ENCODE peak calls at places on chromosomes 13 and 19, in six cellular contexts. U is PC-3, V is ovary, H is cardiac muscle cell, P is GM23338, T is heart left ventricle. I is an unnamed sample.

GRCh38 chr19:50417138-50417849 is 1.4 kb upstream of the SPIB start:
- DNase-seq in U (peak; percentile 27), V (no peak), H (no peak), P (peak; percentile 30), T (no peak), I (no peak)

GRCh38 chr19:49514151-49514550 is 1.7 kb downstream of the FCGRT start:
- DNase-seq in U (no peak), V (no peak), H (no peak), P (no peak), T (no peak), I (no peak)

GRCh38 chr19:18519962-18520847 is 1.7 kb downstream of the ELL start:
- DNase-seq in U (peak; percentile 90), V (peak; percentile 63), H (peak; percentile 81), P (peak; percentile 85), T (no peak), I (no peak)

GRCh38 chr13:30119476-30119875 is 187.9 kb downstream of the KATNAL1 start:
- DNase-seq in U (peak; percentile 82), V (no peak), H (peak; percentile 74), P (no peak), T (no peak), I (no peak)

GRCh38 chr13:114136576-114136975 is 4.2 kb upstream of the RASA3 start:
- DNase-seq in U (no peak), V (no peak), H (no peak), P (no peak), T (no peak), I (no peak)

GRCh38 chr13:76715621-76716020 is 170.6 kb downstream of the KCTD12 start:
- DNase-seq in U (no peak), V (no peak), H (no peak), P (peak; percentile 24), T (no peak), I (no peak)

GRCh38 chr13:34967851-34968562 is 25.9 kb downstream of the NBEA start:
- DNase-seq in U (peak; percentile 51), V (no peak), H (no peak), P (no peak), T (no peak), I (no peak)

GRCh38 chr19:16611121-16611520 is 16.9 kb downstream of the MED26 start:
- DNase-seq in U (no peak), V (no peak), H (no peak), P (no peak), T (no peak), I (no peak)

GRCh38 chr19:35313614-35314013 is 15.4 kb upstream of the CD22 start:
- DNase-seq in U (peak; percentile 54), V (no peak), H (no peak), P (no peak), T (peak; percentile 24), I (no peak)

GRCh38 chr19:16530540-16531379 is 11.5 kb downstream of the CHERP start:
- DNase-seq in U (no peak), V (no peak), H (no peak), P (no peak), T (no peak), I (no peak)

GRCh38 chr13:79869326-79869725 is 388.4 kb downstream of the NDFIP2 start:
- DNase-seq in U (peak; percentile 22), V (no peak), H (no peak), P (peak; percentile 36), T (no peak), I (no peak)

GRCh38 chr13:20823071-20823470 is 49.3 kb upstream of the EEF1AKMT1 start:
- DNase-seq in U (no peak), V (no peak), H (no peak), P (no peak), T (no peak), I (no peak)

DNA sequence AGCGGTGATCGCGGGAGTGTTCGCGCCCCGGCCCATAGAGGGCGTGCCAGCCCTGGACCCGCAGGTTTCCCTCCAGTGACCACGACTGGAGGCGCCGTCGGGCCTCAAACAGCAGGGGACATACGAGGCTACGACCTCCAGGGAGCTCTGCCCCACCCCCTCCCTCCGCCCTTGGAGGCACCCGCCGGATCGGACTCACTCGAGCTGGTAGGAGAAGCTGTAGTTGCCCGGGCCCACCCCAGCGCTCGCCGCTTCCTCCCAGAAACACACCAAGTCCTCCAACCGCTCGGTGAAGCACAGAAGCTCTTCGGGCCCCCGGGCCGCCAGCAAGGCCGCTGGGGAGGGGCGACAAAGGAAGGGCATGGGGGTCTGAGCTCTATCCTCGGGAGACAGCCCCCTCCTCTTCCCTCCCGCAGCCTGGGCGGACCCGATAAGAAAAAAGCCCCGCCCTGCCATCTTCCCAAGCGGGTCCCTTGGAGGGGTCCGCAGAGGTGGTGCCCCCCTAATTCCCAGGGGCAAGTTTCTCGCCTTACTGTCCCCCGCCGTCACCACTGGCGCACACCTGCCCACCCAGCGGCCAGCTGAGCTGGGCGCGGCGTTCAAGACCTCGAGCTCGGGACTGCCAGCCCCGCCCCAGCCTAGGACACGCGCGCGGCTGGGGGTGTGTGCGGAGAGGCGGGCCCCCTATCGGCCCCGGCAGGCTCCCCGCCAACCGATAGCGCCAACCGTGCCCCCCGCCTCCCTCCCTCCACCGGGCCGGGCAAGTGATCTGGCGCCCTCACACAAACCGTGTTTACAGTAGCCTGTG is 1.0 kb downstream of the EPOR start:
- DNase-seq in U (peak; percentile 68), V (no peak), H (peak; percentile 42), P (peak; percentile 85), T (peak; percentile 83), I (no peak)
- H3K27ac ChIP-seq in U (no peak overlapping the region), V (no peak overlapping the region), H (peak overlapping the region; percentile 64), P (no peak overlapping the region), T (no peak overlapping the region), I (no peak overlapping the region)

DNA sequence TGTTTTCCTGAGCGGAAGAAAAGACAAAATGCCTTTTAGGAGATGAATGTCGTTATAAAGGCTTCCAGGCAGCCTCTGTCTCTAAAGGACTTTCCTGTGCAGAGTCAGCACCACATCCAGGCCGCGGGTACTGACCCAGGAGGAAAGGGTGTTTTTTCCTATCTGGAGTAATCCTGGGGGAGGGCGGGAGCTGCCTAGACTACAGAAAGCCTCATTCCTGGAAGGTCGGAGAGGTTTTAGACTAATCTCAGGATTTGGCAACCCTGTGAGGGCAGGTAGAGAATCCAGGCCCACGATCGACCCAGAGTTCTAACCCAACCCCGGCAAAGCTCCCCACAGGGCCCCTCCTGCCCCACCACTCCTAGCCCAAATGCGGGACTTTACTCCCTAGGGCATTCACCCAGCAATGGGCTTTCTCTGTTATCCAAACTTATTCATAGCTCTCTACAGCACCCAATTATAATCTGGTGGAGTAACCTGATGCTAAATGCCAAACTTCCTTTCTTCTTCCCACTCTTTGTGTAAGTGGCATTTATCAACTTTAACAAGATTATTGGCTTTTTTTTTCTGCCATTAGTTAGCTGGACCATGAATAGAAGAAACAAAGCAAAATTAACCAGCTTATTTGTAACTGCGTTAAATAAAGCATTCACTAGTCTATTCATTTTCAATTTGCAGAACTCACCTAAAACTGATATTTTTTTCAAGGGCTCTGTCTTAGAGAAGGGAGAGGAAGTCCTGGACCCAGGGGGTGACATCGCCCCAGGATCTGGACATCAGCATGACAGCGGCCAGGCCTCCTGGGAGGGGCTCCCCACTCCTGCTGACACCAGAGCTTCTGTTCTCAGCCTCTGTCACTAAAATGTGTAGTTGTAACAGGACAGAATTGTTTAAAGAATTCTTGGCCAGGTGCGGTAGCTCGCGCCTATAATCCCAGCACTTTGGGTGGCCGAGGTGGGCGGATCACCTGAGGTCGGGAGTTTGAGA is 1.4 kb downstream of the FAM124A start:
- DNase-seq in U (no peak), V (no peak), H (no peak), P (peak; percentile 43), T (no peak), I (no peak)
- H3K27me3 ChIP-seq in U (no peaks in the 10 kb centered on the region), V (no peaks in the 10 kb centered on the region), H (peaks cover 46% of the 10 kb centered on the region), P (peaks cover 2% of the 10 kb centered on the region), T (no peaks in the 10 kb centered on the region), I (no peaks in the 10 kb centered on the region)

DNA sequence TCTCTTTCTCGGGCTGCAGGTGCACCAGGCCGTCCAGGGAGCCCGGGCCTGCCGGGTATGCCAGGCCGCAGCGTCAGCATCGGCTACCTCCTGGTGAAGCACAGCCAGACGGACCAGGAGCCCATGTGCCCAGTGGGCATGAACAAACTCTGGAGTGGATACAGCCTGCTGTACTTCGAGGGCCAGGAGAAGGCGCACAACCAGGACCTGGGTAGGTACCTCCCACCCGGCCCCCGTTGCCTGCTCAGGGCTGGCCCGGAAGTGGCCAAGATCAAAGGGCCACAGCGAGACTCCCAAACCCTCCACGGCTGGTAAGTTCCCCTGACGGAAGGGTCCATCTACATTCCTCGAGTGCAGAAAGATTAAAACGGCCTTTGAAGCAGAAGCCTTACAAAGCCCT is 55.1 kb downstream of the RAB20 start:
- DNase-seq in U (no peak), V (no peak), H (no peak), P (no peak), T (peak; percentile 32), I (no peak)
- H3K4me1 ChIP-seq in U (peaks cover 11% of the 10 kb centered on the region), V (peaks cover 9% of the 10 kb centered on the region), H (peaks cover 49% of the 10 kb centered on the region), P (no peaks in the 10 kb centered on the region), T (peaks cover 24% of the 10 kb centered on the region), I (peaks cover 2% of the 10 kb centered on the region)

DNA sequence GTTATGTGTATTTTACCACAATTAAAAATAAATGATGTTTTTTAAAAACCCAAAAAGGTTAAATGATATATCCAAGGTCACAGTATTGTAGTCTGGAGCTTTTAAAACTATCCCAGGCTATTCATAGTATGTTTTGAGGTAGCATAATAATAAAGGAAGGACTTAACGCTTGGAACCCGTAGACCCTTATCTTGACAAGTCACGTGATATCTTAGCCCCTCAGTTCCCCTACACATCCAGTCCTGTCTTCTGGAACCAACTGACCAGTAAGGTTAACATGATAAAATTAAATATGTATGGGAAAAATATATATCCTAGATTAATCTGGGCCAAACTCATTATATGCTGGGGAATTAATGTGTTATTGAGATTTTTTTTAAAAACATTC is 142.2 kb downstream of the RXFP2 start:
- DNase-seq in U (no peak), V (no peak), H (no peak), P (no peak), T (no peak), I (no peak)
- H3K27ac ChIP-seq in U (no peak overlapping the region), V (no peak overlapping the region), H (no peak overlapping the region), P (no peak overlapping the region), T (peak overlapping the region; percentile 64), I (no peak overlapping the region)

GRCh38 chr13:42574011-42574410 is at the start of gene TNFSF11:
- DNase-seq in U (no peak), V (no peak), H (peak; percentile 33), P (peak; percentile 90), T (no peak), I (no peak)
- H3K27me3 ChIP-seq in U (no peaks in the 10 kb centered on the region), V (no peaks in the 10 kb centered on the region), H (peaks cover 49% of the 10 kb centered on the region), P (peaks cover 14% of the 10 kb centered on the region), T (peaks cover 32% of the 10 kb centered on the region), I (no peaks in the 10 kb centered on the region)

GRCh38 chr19:47408156-47408938 is 11.0 kb downstream of the MEIS3 start:
- DNase-seq in U (no peak), V (no peak), H (no peak), P (no peak), T (no peak), I (no peak)
- H3K4me1 ChIP-seq in U (no peaks in the 10 kb centered on the region), V (no peaks in the 10 kb centered on the region), H (no peaks in the 10 kb centered on the region), P (peaks cover 11% of the 10 kb centered on the region), T (no peaks in the 10 kb centered on the region), I (no peaks in the 10 kb centered on the region)